ENCODE peak calls at places on chromosomes 3 and 15, in four cellular contexts. E is activated T-cell treated with anti-CD3 and anti-CD28 coated beads for 48 hours, U is NCI-H1105 treated with DMSO at 0.1 percent for 48 hours, C is Calu3. N is an unnamed sample.

GRCh38 chr15:44670087-44670945 is 6.9 kb upstream of the SPG11 start:
- DNase-seq in E (no peak), U (no peak), C (no peak), N (no peak)

GRCh38 chr3:152071924-152072323 is 196.8 kb upstream of the MBNL1 start:
- DNase-seq in E (no peak), U (peak), C (peak), N (no peak)

GRCh38 chr3:84318273-84318809 is 640.4 kb upstream of the CADM2 start:
- DNase-seq in E (no peak), U (no peak), C (no peak), N (no peak)

GRCh38 chr15:90306560-90306959 is 41.1 kb downstream of the NGRN start:
- DNase-seq in E (peak), U (no peak), C (no peak), N (no peak)

GRCh38 chr3:194029846-194030245 is 106.1 kb upstream of the HES1 start:
- DNase-seq in E (no peak), U (no peak), C (peak), N (no peak)

GRCh38 chr3:13972679-13973379 is 93.0 kb upstream of the WNT7A start:
- DNase-seq in E (no peak), U (no peak), C (no peak), N (no peak)

GRCh38 chr3:5006755-5007202 is 27.5 kb downstream of the BHLHE40 start:
- DNase-seq in E (peak), U (no peak), C (no peak), N (no peak)

GRCh38 chr15:90154861-90155626 is 46.1 kb upstream of the SEMA4B start:
- DNase-seq in E (no peak), U (no peak), C (peak), N (no peak)

GRCh38 chr15:39472661-39473657 is 107.9 kb upstream of the THBS1 start:
- DNase-seq in E (no peak), U (no peak), C (no peak), N (no peak)

GRCh38 chr3:99645277-99646106 is 7.1 kb downstream of the COL8A1 start:
- DNase-seq in E (no peak), U (no peak), C (peak), N (no peak)

GRCh38 chr3:146712826-146713225 is 107.7 kb upstream of the PLSCR5 start:
- DNase-seq in E (no peak), U (no peak), C (no peak), N (no peak)

GRCh38 chr3:13539285-13539625 is 9.7 kb upstream of the FBLN2 start:
- DNase-seq in E (no peak), U (no peak), C (no peak), N (no peak)

GRCh38 chr15:80162059-80162554 is 9.3 kb downstream of the FAH start:
- DNase-seq in E (no peak), U (no peak), C (no peak), N (no peak)

GRCh38 chr15:83200589-83200988 is 7.0 kb downstream of the HDGFL3 start:
- DNase-seq in E (no peak), U (no peak), C (no peak), N (no peak)

GRCh38 chr15:45549831-45550230 is 27.3 kb upstream of the SLC30A4 start:
- DNase-seq in E (no peak), U (no peak), C (no peak), N (no peak)

GRCh38 chr15:45795487-45796069 is 160.7 kb downstream of the SQOR start:
- DNase-seq in E (no peak), U (peak), C (peak), N (peak)

GRCh38 chr3:12670789-12671450 is 7.0 kb upstream of the RAF1 start:
- DNase-seq in E (no peak), U (no peak), C (no peak), N (no peak)

N was measured in DMS79.